ENCODE peak calls at places on chromosomes 2 and 18, in four cellular contexts. J is RWPE2, P is cardiac septum, C is GM03348. L is an unnamed sample.

GRCh38 chr2:8877332-8877731 is 39.9 kb upstream of the KIDINS220 start:
- DNase-seq in J (no peak), P (no peak), C (no peak), L (no peak)

GRCh38 chr2:109062558-109063325 is 66.3 kb upstream of the SH3RF3 start:
- DNase-seq in J (no peak), P (no peak), C (no peak), L (no peak)

GRCh38 chr2:4047961-4048891 is 344.9 kb downstream of the DCDC2C start:
- DNase-seq in J (no peak), P (no peak), C (no peak), L (no peak)

GRCh38 chr18:68467966-68468365 is 246.9 kb downstream of the TMX3 start:
- DNase-seq in J (no peak), P (no peak), C (no peak), L (no peak)

GRCh38 chr18:23183356-23184150 is 48.3 kb downstream of the CABLES1 start:
- DNase-seq in J (no peak), P (no peak), C (peak), L (no peak)

GRCh38 chr2:36459725-36460137 is 104.2 kb downstream of the CRIM1 start:
- DNase-seq in J (no peak), P (no peak), C (no peak), L (no peak)

GRCh38 chr2:201280191-201281040 is 20.1 kb downstream of the CASP8 start:
- DNase-seq in J (no peak), P (no peak), C (peak), L (no peak)

GRCh38 chr2:233832869-233833812 is 21.2 kb downstream of the HJURP start:
- DNase-seq in J (peak), P (no peak), C (peak), L (peak)

GRCh38 chr2:164808776-164809175 is 32.8 kb downstream of the COBLL1 start:
- DNase-seq in J (no peak), P (no peak), C (no peak), L (no peak)

GRCh38 chr2:171271380-171271779 is 110.7 kb upstream of the TLK1 start:
- DNase-seq in J (no peak), P (no peak), C (no peak), L (no peak)

GRCh38 chr2:11456251-11456650 is 9.7 kb downstream of the E2F6 start:
- DNase-seq in J (no peak), P (no peak), C (no peak), L (no peak)

GRCh38 chr2:155748126-155748525 is 584.4 kb downstream of the NR4A2 start:
- DNase-seq in J (no peak), P (no peak), C (no peak), L (no peak)

GRCh38 chr2:128405467-128405900 is 86.8 kb upstream of the HS6ST1 start:
- DNase-seq in J (no peak), P (peak), C (no peak), L (peak)

GRCh38 chr18:70234667-70235459 is 29.4 kb upstream of the RTTN start:
- DNase-seq in J (no peak), P (no peak), C (peak), L (no peak)

GRCh38 chr2:177665948-177666347 is 273.4 kb downstream of the AGPS start:
- DNase-seq in J (no peak), P (no peak), C (no peak), L (no peak)

L was measured in posterior vena cava.